ENCODE peak calls at places on chromosomes 12 and 14, in four cellular contexts. Q is HepG2, J is GM12878, Z is K562. P is an unnamed sample.

GRCh38 chr12:52514471-52515318 is 5.5 kb downstream of the KRT5 start:
- DNase-seq in Q (no peak), J (no peak), Z (no peak), P (no peak)

GRCh38 chr12:111448266-111448830 is 42.6 kb downstream of the SH2B3 start:
- DNase-seq in Q (no peak), J (no peak), Z (no peak), P (no peak)

GRCh38 chr12:47946413-47947107 is 16.8 kb upstream of the TMEM106C start:
- DNase-seq in Q (no peak), J (no peak), Z (no peak), P (no peak)

GRCh38 chr12:89632778-89633177 is 75.9 kb downstream of the ATP2B1 start:
- DNase-seq in Q (peak; percentile 96), J (no peak), Z (no peak), P (no peak)

GRCh38 chr14:75717729-75718128 is 56.7 kb downstream of the TTLL5 start:
- DNase-seq in Q (no peak), J (no peak), Z (no peak), P (no peak)

GRCh38 chr12:57498143-57498524 is 10.3 kb downstream of the MARS1 start:
- DNase-seq in Q (no peak), J (no peak), Z (no peak), P (peak; percentile 55)

GRCh38 chr12:46109343-46110219 is 119.2 kb upstream of the SCAF11 start:
- DNase-seq in Q (no peak), J (no peak), Z (no peak), P (no peak)

GRCh38 chr12:106767954-106768501 is 6.5 kb upstream of the RIC8B start:
- DNase-seq in Q (no peak), J (no peak), Z (no peak), P (peak; percentile 50)

GRCh38 chr12:2681426-2682205 is 113.2 kb upstream of the FKBP4 start:
- DNase-seq in Q (no peak), J (no peak), Z (no peak), P (no peak)

GRCh38 chr12:65878540-65878939 is 54.3 kb downstream of the HMGA2 start:
- DNase-seq in Q (no peak), J (no peak), Z (no peak), P (peak; percentile 40)

GRCh38 chr12:94062194-94062593 is 86.2 kb upstream of the PLXNC1 start:
- DNase-seq in Q (no peak), J (no peak), Z (no peak), P (no peak)

GRCh38 chr14:35155962-35156361 is 33.6 kb downstream of the PRORP start:
- DNase-seq in Q (no peak), J (no peak), Z (no peak), P (no peak)

GRCh38 chr12:81896771-81897170 is 137.6 kb upstream of the PPFIA2 start:
- DNase-seq in Q (no peak), J (no peak), Z (no peak), P (peak; percentile 20)

GRCh38 chr12:108606492-108606891 is 8.6 kb upstream of the TMEM119 start:
- DNase-seq in Q (no peak), J (no peak), Z (no peak), P (no peak)

GRCh38 chr12:122471324-122472226 is 29.2 kb downstream of the ZCCHC8 start:
- DNase-seq in Q (peak; percentile 77), J (no peak), Z (peak; percentile 51), P (no peak)

GRCh38 chr14:32933943-32934890 is 4.5 kb upstream of the NPAS3 start:
- DNase-seq in Q (no peak), J (no peak), Z (no peak), P (peak; percentile 63)

GRCh38 chr12:100401660-100402059 is 44.8 kb downstream of the SLC17A8 start:
- DNase-seq in Q (no peak), J (no peak), Z (no peak), P (no peak)

GRCh38 chr14:77041837-77042557 is 13.5 kb upstream of the IRF2BPL start:
- DNase-seq in Q (no peak), J (no peak), Z (no peak), P (no peak)

GRCh38 chr12:12482959-12483358 is 79.7 kb downstream of the DUSP16 start:
- DNase-seq in Q (no peak), J (no peak), Z (no peak), P (no peak)

GRCh38 chr12:75724913-75725312 is 213.5 kb upstream of the KRR1 start:
- DNase-seq in Q (peak; percentile 83), J (no peak), Z (no peak), P (no peak)

GRCh38 chr12:13980548-13981295 is 680 bp downstream of the GRIN2B start:
- DNase-seq in Q (no peak), J (no peak), Z (no peak), P (peak; percentile 44)

GRCh38 chr12:46402451-46402850 is 29.9 kb upstream of the SLC38A2 start:
- DNase-seq in Q (no peak), J (no peak), Z (no peak), P (no peak)

GRCh38 chr12:57716305-57716704 is 22.2 kb downstream of the AGAP2 start:
- DNase-seq in Q (no peak), J (no peak), Z (no peak), P (no peak)

GRCh38 chr14:60649815-60650381 is 621 bp upstream of the SIX1 start:
- DNase-seq in Q (no peak), J (no peak), Z (no peak), P (peak; percentile 37)

GRCh38 chr14:99175331-99176155 is 96.5 kb downstream of the BCL11B start:
- DNase-seq in Q (no peak), J (no peak), Z (no peak), P (no peak)

GRCh38 chr12:56103823-56104108 is 593 bp upstream of the PA2G4 start:
- DNase-seq in Q (peak; percentile 24), J (no peak), Z (no peak), P (no peak)

GRCh38 chr14:52369305-52369781 is 55.2 kb downstream of the PTGER2 start:
- DNase-seq in Q (no peak), J (no peak), Z (no peak), P (no peak)

GRCh38 chr12:53174881-53175491 is 5.5 kb upstream of the ZNF740 start:
- DNase-seq in Q (peak; percentile 94), J (no peak), Z (peak; percentile 22), P (peak; percentile 63)

GRCh38 chr14:101196051-101196450 is 292.5 kb upstream of the RTL1 start:
- DNase-seq in Q (no peak), J (no peak), Z (no peak), P (no peak)

GRCh38 chr14:69643430-69644200 is 32.2 kb downstream of the SUSD6 start:
- DNase-seq in Q (peak; percentile 89), J (no peak), Z (no peak), P (no peak)
- TF ChIP-seq NR2C2 in Q (no peak), J (no peak), Z (no peak), P (no peak)

GRCh38 chr12:91836696-91837095 is 308.9 kb downstream of the BTG1 start:
- DNase-seq in Q (no peak), J (no peak), Z (no peak), P (no peak)

GRCh38 chr12:91835693-91836092 is 310.0 kb downstream of the BTG1 start:
- DNase-seq in Q (no peak), J (no peak), Z (no peak), P (no peak)

GRCh38 chr12:91836264-91836663 is 309.4 kb downstream of the BTG1 start:
- DNase-seq in Q (no peak), J (no peak), Z (no peak), P (no peak)

DNA sequence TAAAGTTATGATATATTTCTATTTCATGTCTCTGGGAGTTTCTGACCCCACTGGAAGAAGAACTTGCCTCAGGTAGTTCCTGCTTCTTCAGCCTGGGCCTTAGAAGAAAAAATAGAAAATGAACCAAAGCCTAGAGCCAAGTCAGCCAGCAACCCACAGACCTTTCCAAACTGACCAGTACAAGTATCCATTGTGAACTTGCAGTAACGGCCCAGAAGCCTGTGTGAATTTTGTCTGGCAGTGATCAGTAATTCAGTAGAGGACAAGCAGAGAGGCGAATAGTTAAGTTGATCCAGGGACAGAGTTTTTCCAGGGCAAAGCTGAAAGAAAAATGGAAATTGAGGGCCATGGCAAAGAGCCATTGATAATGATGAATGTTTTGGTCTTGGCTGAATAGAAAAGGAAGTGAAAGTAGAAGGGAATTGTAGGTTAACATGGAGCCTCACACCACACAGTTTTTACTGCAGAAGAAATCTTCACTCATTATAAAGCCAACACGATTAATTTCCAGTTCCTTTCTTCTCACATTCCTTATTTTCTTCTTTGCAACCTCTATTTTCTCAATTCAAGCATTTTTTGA is 311.8 kb downstream of the BTG1 start:
- DNase-seq in Q (no peak), J (no peak), Z (no peak), P (no peak)
- TF ChIP-seq NR2C2 in Q (no peak), J (no peak), Z (no peak), P (no peak)

GRCh38 chr14:85963486-85963885 is 433.5 kb downstream of the FLRT2 start:
- DNase-seq in Q (no peak), J (no peak), Z (no peak), P (no peak)

GRCh38 chr14:85960781-85961180 is 430.8 kb downstream of the FLRT2 start:
- DNase-seq in Q (no peak), J (no peak), Z (no peak), P (no peak)

GRCh38 chr14:85959063-85959462 is 429.1 kb downstream of the FLRT2 start:
- DNase-seq in Q (no peak), J (no peak), Z (no peak), P (no peak)

DNA sequence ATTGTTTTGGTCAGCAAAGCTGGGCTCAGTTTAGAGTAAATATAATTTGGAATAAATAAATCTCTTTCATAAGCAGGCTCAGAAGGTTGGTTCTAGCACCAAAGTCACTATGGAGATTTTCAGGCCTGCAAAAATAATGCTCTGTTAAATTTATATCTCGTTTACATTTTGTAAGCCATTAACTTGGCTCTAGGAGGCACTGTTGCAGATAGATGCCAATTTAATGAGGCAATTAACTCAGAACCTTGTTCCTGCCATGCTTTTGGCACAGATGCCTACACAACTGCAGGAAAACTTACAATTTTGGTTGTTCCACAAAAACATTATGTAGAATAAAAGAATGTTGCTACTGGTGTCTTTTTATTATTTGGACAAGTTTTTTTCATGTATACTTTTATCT is 428.1 kb downstream of the FLRT2 start:
- DNase-seq in Q (no peak), J (no peak), Z (no peak), P (no peak)
- TF ChIP-seq NR2C2 in Q (no peak), J (no peak), Z (no peak), P (no peak)

GRCh38 chr14:50822501-50823042 is 8.4 kb downstream of the NIN start:
- DNase-seq in Q (no peak), J (peak; percentile 40), Z (no peak), P (no peak)

GRCh38 chr14:50825307-50825706 is 5.7 kb downstream of the NIN start:
- DNase-seq in Q (no peak), J (no peak), Z (no peak), P (no peak)

GRCh38 chr14:50821471-50822464 is 9.2 kb downstream of the NIN start:
- DNase-seq in Q (no peak), J (peak; percentile 54), Z (no peak), P (no peak)

GRCh38 chr14:50823051-50823762 is 7.8 kb downstream of the NIN start:
- DNase-seq in Q (no peak), J (peak; percentile 39), Z (no peak), P (no peak)

GRCh38 chr14:50823763-50824636 is 7.0 kb downstream of the NIN start:
- DNase-seq in Q (no peak), J (peak; percentile 85), Z (no peak), P (no peak)
- TF ChIP-seq NR2C2 in Q (no peak), J (no peak), Z (no peak), P (no peak)